ENCODE peak calls at places on chromosomes 12 and 14, in five cellular contexts. C is uterus, U is HCT116, B is A549, G is body of pancreas. K is an unnamed sample.
A peak's percentile ranks its signal among the peaks of the same experiment; 100 is the strongest.

GRCh38 chr12:632102-632696 is 31.0 kb downstream of the NINJ2 start:
- DNase-seq in C (no peak), U (no peak), B (peak; percentile 98), G (no peak), K (peak; percentile 50)

GRCh38 chr14:100653409-100653808 is 66.2 kb upstream of the BEGAIN start:
- DNase-seq in C (no peak), G (no peak), B (no peak), U (no peak), K (no peak)

GRCh38 chr14:52950898-52951729 is at the start of gene FERMT2:
- DNase-seq in B (peak; percentile 86), C (peak; percentile 92), U (peak; percentile 57), G (peak; percentile 90), K (peak; percentile 83)

GRCh38 chr12:104671407-104672095 is 214.8 kb downstream of the CHST11 start:
- DNase-seq in B (peak; percentile 99), C (peak; percentile 76), U (peak; percentile 93), G (peak; percentile 86), K (peak; percentile 93)

GRCh38 chr12:51971679-51972423 is 20.4 kb downstream of the ACVR1B start:
- DNase-seq in C (no peak), G (no peak), U (no peak), B (no peak), K (no peak)

GRCh38 chr12:28216016-28216415 is 25.8 kb downstream of the CCDC91 start:
- DNase-seq in U (no peak), B (no peak), G (no peak), C (no peak), K (no peak)

GRCh38 chr12:66107451-66107915 is 23.1 kb downstream of the LLPH start:
- DNase-seq in U (peak; percentile 93), G (peak; percentile 56), C (peak; percentile 71), B (peak; percentile 92), K (no peak)

GRCh38 chr12:58502236-58502635 is 418.1 kb downstream of the LRIG3 start:
- DNase-seq in G (no peak), B (no peak), C (no peak), U (no peak), K (no peak)

GRCh38 chr14:81303258-81303935 is 82.6 kb upstream of the GTF2A1 start:
- DNase-seq in C (peak; percentile 21), U (peak; percentile 86), G (peak; percentile 89), B (peak; percentile 48), K (peak; percentile 52)

GRCh38 chr12:39006286-39006685 is 100.9 kb upstream of the CPNE8 start:
- DNase-seq in G (no peak), B (no peak), U (no peak), C (no peak), K (no peak)

GRCh38 chr14:91892918-91893527 is 25.7 kb upstream of the TC2N start:
- DNase-seq in C (no peak), U (peak; percentile 23), G (no peak), B (no peak), K (no peak)

GRCh38 chr12:79827484-79827883 is 107.4 kb downstream of the PPP1R12A start:
- DNase-seq in G (no peak), C (no peak), U (no peak), B (no peak), K (no peak)

GRCh38 chr14:50998612-50999011 is 54.3 kb upstream of the PYGL start:
- DNase-seq in U (no peak), C (no peak), B (no peak), G (no peak), K (no peak)

GRCh38 chr12:119182701-119183493 is 4.2 kb downstream of the HSPB8 start:
- DNase-seq in G (no peak), C (no peak), B (peak; percentile 28), U (no peak), K (no peak)

GRCh38 chr12:41442905-41443304 is 254.8 kb downstream of the PDZRN4 start:
- DNase-seq in G (no peak), U (no peak), C (no peak), B (no peak), K (no peak)

GRCh38 chr12:51403744-51404143 is 12.5 kb upstream of the GALNT6 start:
- DNase-seq in C (no peak), B (no peak), G (no peak), U (no peak), K (no peak)

GRCh38 chr12:132588319-132588718 is 22.1 kb downstream of the LRCOL1 start:
- DNase-seq in B (no peak), U (no peak), C (no peak), G (no peak), K (no peak)

GRCh38 chr12:2355198-2355597 is 302.4 kb downstream of the CACNA1C start:
- DNase-seq in B (no peak), U (no peak), G (no peak), C (no peak), K (no peak)

GRCh38 chr12:53483225-53483978 is 15.9 kb downstream of the MAP3K12 start:
- DNase-seq in U (no peak), G (no peak), B (no peak), C (peak; percentile 19), K (no peak)

GRCh38 chr12:124548854-124549378 is 18.5 kb downstream of the NCOR2 start:
- DNase-seq in B (no peak), C (peak; percentile 69), U (no peak), G (peak; percentile 42), K (no peak)

GRCh38 chr12:65881965-65882413 is 57.7 kb downstream of the HMGA2 start:
- DNase-seq in C (peak; percentile 77), U (no peak), B (no peak), G (peak; percentile 58), K (peak; percentile 84)

GRCh38 chr12:93573552-93574223 is 1.2 kb downstream of the SOCS2 start:
- DNase-seq in C (peak; percentile 62), U (no peak), G (no peak), B (no peak), K (no peak)

GRCh38 chr14:106200539-106201310 is 674.3 kb downstream of the TMEM121 start:
- DNase-seq in C (no peak), U (no peak), G (no peak), B (no peak), K (no peak)

GRCh38 chr12:77401480-77402105 is 336.2 kb upstream of the E2F7 start:
- DNase-seq in C (no peak), B (no peak), G (no peak), U (no peak), K (no peak)

GRCh38 chr12:96313606-96314005 is 86.6 kb downstream of the CDK17 start:
- DNase-seq in U (no peak), C (no peak), B (no peak), G (no peak), K (no peak)

DNA sequence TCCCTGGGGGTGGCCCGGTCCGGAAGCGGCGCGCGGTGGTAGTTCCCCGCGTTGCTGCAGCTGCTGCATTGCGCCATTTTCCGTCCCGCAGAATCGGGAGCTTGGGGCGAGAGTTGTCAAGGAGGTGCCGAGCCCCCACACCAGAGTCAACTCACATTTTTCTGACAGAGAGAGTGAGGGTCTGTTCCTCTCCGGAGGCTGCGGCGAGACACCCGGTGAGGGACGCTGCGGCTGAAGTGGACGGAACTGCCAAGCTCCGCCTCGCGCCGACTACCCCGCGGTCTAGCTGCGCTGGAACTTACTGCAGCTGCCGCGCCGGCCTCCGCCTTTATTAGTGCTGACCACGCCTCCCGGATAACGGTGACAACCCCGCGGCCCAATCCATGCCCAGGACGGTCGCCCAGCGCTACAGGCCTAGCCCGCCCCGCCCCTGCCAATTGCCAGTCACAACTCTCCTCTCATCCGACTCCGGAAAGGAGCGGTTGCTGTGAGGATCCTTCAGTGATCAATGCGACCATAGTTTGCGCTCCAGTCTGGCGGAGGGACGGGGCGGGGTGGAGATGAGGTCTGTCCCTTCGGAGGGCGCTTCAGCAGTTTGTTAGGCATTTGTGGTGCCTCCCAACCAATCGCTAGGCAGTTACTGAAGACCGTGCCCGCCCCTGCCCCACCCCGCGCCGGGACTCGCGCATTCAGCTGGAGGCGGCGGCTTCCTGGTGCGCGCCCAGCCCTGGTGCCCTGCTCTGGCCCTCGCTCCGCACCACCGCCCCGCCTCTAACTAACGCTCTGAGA is at the start of gene VAMP1:
- DNase-seq in U (peak; percentile 94), B (peak; percentile 98), G (peak; percentile 97), C (peak; percentile 97), K (peak; percentile 98)
- TF ChIP-seq POLR2A in U (peak; percentile 99), B (peak; percentile 100), G (peak; percentile 99), C (peak; percentile 99), K (peak; percentile 92)

DNA sequence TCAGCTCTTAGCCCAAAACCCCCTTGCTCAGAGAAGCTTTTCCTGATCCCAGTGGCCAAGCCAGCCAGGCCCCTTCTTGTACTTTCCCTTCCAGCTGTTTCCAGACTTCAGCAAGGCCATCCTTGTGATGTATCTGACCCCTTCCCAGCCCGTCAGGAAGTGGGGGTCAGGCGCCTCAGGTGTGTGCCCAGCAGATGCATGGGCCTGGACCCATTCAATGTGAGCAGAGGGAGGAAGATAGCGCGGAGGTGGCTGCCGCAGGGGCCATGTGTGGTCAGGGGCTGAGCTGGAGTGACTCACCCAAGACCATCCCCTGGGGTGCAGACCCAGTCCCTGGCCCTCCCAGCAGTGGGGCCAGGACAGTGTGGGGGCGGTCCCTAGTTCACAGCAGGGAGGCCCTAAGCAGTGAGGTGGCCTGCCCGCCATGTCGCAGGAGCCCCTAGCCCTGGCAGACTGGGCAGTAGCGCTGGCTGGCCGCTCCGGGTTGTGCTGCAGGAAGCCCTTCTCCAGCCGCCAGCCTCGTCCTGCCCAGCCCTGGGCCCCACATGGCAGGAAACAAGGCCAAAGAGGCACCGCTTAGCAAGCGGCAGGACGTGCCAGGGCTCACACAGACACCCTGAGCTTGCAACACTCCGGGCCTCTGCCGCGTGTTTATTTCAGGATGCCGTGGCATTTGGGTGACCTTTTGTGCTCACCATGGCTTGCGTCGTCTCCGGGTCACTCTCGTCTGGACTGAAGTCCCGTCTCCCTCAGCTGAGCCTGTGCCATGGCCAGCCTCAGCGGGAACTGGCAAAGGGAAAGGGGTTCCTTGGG is 12.0 kb downstream of the ADSS1 start:
- DNase-seq in B (no peak), U (no peak), G (peak; percentile 37), C (peak; percentile 80), K (no peak)
- H3K27ac ChIP-seq in B (no peak overlapping the region), U (no peak overlapping the region), G (no peak overlapping the region), C (peak overlapping the region; percentile 68), K (peak overlapping the region; percentile 90)

GRCh38 chr12:32946504-32947131 is 50.0 kb upstream of the PKP2 start:
- DNase-seq in G (no peak), U (no peak), C (no peak), B (no peak), K (no peak)

GRCh38 chr12:32949815-32950214 is 53.2 kb upstream of the PKP2 start:
- DNase-seq in C (no peak), U (no peak), G (no peak), B (no peak), K (no peak)

GRCh38 chr12:32944195-32944594 is 47.6 kb upstream of the PKP2 start:
- DNase-seq in U (no peak), G (no peak), B (peak; percentile 27), C (no peak), K (no peak)

DNA sequence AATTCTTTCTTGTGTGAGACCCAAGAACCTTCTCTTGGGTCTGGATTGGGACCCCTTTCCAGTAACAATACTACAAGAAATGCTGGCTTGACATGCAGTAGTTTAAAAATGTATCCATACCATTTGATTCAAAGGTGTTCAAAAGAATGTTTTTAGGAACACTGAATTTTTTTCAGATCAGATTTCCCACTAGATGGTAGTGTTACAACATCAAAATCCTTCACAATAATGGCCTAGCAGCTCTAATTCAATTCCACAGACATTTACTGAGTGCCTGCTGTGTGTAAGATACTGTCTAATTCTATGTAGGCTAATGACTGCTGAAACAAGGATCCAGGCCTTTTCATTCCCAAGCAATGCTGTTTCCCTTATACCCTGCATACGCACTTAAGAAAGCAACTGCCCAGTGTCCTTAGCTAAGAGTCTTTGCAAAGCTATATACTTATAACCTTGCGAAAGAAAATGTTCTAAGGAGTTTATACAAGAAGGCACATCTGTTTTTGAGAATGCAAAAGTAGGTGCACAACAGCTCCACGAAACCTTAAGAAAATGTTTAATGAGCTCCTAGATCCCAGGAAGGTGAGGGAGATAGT is 50.7 kb upstream of the PKP2 start:
- DNase-seq in C (no peak), B (peak; percentile 33), U (peak; percentile 3), G (no peak), K (no peak)
- TF ChIP-seq CTCF in C (no peak), B (peak; percentile 52), U (peak; percentile 41), G (no peak), K (peak; percentile 20)

GRCh38 chr12:68406134-68406576 is 74.0 kb upstream of the MDM1 start:
- DNase-seq in B (peak; percentile 59), U (no peak), G (peak; percentile 89), C (peak; percentile 91), K (peak; percentile 92)
- TF ChIP-seq POLR2A in B (no peak), U (no peak), G (no peak), C (no peak), K (no peak)

K was measured in breast epithelium.